ENCODE peak calls at places on chromosomes 1 and 21, in seven cellular contexts. V is foreskin keratinocyte, P is esophagus squamous epithelium, C is heart right ventricle, X is caudate nucleus, F is lung, I is substantia nigra. J is an unnamed sample.

GRCh38 chr1:20361805-20362381 is 71.2 kb downstream of the VWA5B1 start:
- DNase-seq in V (no peak), P (no peak), C (peak), X (peak), F (peak), I (peak), J (no peak)

GRCh38 chr1:222387020-222387816 is 160.7 kb downstream of the HHIPL2 start:
- DNase-seq in V (no peak), P (no peak), C (no peak), X (no peak), F (no peak), I (no peak), J (no peak)

GRCh38 chr1:3611170-3612019 is at the start of gene MEGF6:
- DNase-seq in V (no peak), P (no peak), C (peak), X (no peak), F (peak), I (no peak), J (no peak)

GRCh38 chr21:29157084-29157483 is 26.6 kb downstream of the MAP3K7CL start:
- DNase-seq in V (no peak), P (no peak), C (no peak), X (no peak), F (no peak), I (no peak), J (no peak)

GRCh38 chr1:36136535-36136934 is 11.5 kb upstream of the COL8A2 start:
- DNase-seq in V (no peak), P (no peak), C (no peak), X (no peak), F (peak), I (no peak), J (no peak)

GRCh38 chr1:11746795-11747487 is 11.0 kb downstream of the AGTRAP start:
- DNase-seq in V (no peak), P (no peak), C (peak), X (no peak), F (no peak), I (no peak), J (no peak)

GRCh38 chr1:183739640-183740385 is 65.1 kb upstream of the RGL1 start:
- DNase-seq in V (no peak), P (no peak), C (no peak), X (no peak), F (no peak), I (no peak), J (no peak)

GRCh38 chr1:168613038-168613451 is 36.6 kb downstream of the XCL1 start:
- DNase-seq in V (no peak), P (no peak), C (no peak), X (no peak), F (no peak), I (no peak), J (peak)

GRCh38 chr1:199303035-199303434 is 664.2 kb downstream of the PTPRC start:
- DNase-seq in V (no peak), P (no peak), C (no peak), X (no peak), F (no peak), I (no peak), J (no peak)

GRCh38 chr1:245085508-245086095 is 69.2 kb upstream of the KIF26B start:
- DNase-seq in V (peak), P (no peak), C (no peak), X (no peak), F (peak), I (no peak), J (peak)

GRCh38 chr1:177309884-177310283 is 139.1 kb downstream of the BRINP2 start:
- DNase-seq in V (no peak), P (no peak), C (no peak), X (no peak), F (no peak), I (no peak), J (no peak)

GRCh38 chr1:237146247-237146646 is 104.3 kb downstream of the RYR2 start:
- DNase-seq in V (no peak), P (no peak), C (no peak), X (no peak), F (no peak), I (no peak), J (no peak)

GRCh38 chr1:30615076-30615795 is 108.1 kb downstream of the MATN1 start:
- DNase-seq in V (no peak), P (no peak), C (no peak), X (no peak), F (no peak), I (no peak), J (no peak)

GRCh38 chr1:5906116-5906515 is 86.1 kb downstream of the NPHP4 start:
- DNase-seq in V (no peak), P (no peak), C (no peak), X (no peak), F (no peak), I (no peak), J (no peak)

GRCh38 chr1:236864996-236865877 is 70.1 kb downstream of the MTR start:
- DNase-seq in V (no peak), P (no peak), C (no peak), X (no peak), F (no peak), I (no peak), J (no peak)

GRCh38 chr1:193069748-193070394 is 10.5 kb downstream of the RO60 start:
- DNase-seq in V (no peak), P (no peak), C (no peak), X (no peak), F (no peak), I (no peak), J (no peak)

GRCh38 chr1:21926814-21927530 is 10.1 kb downstream of the HSPG2 start:
- DNase-seq in V (no peak), P (no peak), C (peak), X (no peak), F (no peak), I (no peak), J (no peak)

GRCh38 chr1:45348020-45348419 is 7.8 kb upstream of the MUTYH start:
- DNase-seq in V (no peak), P (no peak), C (no peak), X (no peak), F (no peak), I (no peak), J (no peak)

GRCh38 chr1:20233394-20233793 is 47.1 kb upstream of the PLA2G2C start:
- DNase-seq in V (no peak), P (no peak), C (no peak), X (no peak), F (no peak), I (no peak), J (no peak)

GRCh38 chr1:25906644-25907300 is 553 bp upstream of the STMN1 start:
- DNase-seq in V (no peak), P (no peak), C (no peak), X (peak), F (no peak), I (no peak), J (no peak)

GRCh38 chr1:160326393-160326792 is 16.7 kb downstream of the COPA start:
- DNase-seq in V (no peak), P (no peak), C (no peak), X (no peak), F (no peak), I (no peak), J (no peak)

GRCh38 chr1:156700731-156701130 is 4.7 kb downstream of the CRABP2 start:
- DNase-seq in V (no peak), P (no peak), C (no peak), X (no peak), F (no peak), I (no peak), J (no peak)
- H3K27ac ChIP-seq in V (no peak), P (no peak), C (no peak), X (no peak), F (no peak), I (no peak), J (no peak)

DNA sequence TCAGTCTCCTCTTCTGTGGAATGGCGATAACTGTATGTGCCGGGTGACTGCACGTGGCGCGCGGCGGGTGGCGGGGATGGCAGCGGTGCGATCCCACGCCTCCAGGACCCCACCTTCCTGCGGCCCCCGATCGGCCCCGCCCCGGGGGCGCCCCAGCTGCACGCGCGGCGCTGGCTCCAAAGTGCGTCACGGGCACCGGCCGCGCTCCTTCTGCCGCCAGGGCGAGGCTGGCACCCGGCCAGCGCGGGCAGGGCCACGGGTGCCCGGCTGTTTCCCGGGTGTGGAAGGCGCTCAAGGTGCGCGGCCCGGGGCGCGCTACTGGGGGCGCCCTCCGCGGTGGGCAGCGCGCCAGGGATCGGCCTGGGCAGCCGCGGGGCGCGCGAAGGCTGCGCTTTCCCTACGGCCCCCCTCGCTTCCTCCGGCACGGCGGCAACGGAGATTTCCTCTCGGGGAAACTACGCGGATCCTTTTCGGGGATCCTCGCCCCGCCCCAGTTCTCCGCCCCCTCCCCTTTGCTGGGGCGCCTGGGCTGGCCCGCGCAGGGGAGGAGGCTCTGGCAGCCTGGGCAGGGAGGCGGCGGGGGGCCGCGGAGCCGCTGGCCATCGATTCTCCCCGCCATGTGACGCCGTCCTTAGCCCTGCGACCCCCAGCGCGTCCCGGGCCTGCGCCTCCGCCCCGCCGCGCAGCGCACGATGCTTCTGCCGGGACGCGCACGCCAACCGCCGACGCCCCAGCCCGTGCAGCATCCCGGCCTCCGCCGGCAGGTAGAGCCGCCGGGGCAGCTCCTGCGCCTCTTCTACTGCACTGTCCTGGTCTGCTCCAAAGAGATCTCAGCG is at the start of gene EVA1C:
- DNase-seq in V (no peak), P (no peak), C (peak), X (peak), F (peak), I (no peak), J (no peak)
- H3K27ac ChIP-seq in V (peak), P (peak), C (peak), X (peak), F (peak), I (peak), J (peak)

GRCh38 chr1:150832597-150832996 is 24.5 kb upstream of the CTSK start:
- DNase-seq in V (no peak), P (no peak), C (no peak), X (no peak), F (no peak), I (no peak), J (no peak)

GRCh38 chr1:150841626-150842025 is 33.6 kb upstream of the CTSK start:
- DNase-seq in V (no peak), P (no peak), C (no peak), X (no peak), F (no peak), I (no peak), J (no peak)

DNA sequence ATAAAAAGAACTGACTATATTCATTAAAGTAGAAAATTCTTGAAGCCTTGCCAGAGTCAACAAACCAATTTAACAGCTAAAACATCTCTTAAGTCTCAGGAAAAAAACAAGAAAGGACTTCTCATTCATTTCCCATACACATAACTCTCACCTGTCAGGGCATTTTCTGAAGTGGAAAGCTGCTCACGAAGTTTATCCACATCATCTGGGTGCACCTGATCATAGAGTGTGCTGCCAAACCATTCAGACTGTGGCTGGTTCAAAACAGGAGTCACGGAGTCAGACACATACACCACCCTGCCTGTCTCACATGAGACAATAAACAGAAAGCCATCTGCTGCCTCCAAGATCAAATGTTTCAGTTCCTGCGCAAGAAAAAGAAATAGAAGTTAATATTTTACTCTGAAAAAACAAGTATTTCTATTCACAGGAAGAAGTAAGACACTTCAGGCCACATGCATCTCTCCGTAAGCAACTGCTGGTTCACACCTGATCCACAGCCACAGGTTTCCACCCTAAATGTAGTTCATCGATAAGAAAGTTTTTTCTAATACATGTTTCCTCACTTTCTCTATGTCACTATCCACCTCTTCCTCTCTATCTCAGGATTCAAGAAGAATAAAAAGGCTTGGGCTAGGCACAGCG is 28.2 kb upstream of the CTSK start:
- DNase-seq in V (no peak), P (no peak), C (no peak), X (no peak), F (no peak), I (no peak), J (no peak)
- H3K27ac ChIP-seq in V (no peak), P (no peak), C (no peak), X (no peak), F (no peak), I (no peak), J (no peak)

DNA sequence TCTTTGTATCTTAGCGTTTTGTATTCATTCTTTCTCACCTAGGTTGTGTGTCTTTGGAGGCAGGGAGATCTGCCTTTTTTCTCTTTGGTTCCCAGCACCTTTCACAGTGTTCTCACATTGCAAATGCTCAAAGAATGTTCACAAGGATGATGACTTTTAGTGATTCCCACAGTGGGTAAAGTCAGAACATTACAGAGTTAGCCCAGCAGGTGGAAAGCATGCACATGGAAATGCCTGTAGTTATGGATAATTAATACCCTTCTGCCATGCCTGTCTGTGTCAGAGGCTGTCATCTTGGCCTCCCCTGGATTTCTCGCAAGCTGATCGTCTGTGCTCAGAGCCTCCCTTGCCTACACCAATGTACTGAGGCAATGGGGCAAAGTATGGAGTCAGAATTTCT is 458.9 kb downstream of the LMO4 start:
- DNase-seq in V (no peak), P (no peak), C (no peak), X (no peak), F (no peak), I (no peak), J (no peak)
- H3K27ac ChIP-seq in V (no peak), P (no peak), C (no peak), X (no peak), F (no peak), I (no peak), J (no peak)

DNA sequence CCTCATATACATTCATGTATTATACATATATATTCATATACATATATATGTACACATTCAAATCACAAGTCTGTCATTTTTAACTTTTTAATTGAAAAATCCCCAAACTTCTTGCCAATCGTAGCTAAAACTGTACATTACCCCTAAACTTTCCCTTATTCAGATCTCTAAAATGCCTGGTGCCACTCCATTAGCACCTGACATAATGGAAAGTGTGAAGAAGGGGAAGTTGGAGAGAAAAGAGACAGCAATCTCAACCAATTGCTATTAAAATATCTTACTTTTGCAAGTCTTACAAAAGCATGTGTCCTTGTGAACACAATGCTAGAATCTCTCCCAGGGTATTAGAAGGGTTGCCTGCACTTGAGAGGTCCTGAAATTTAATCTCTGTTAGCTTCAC is 22.7 kb upstream of the PRKACB start:
- DNase-seq in V (no peak), P (no peak), C (no peak), X (no peak), F (no peak), I (no peak), J (no peak)
- H3K27ac ChIP-seq in V (no peak), P (no peak), C (no peak), X (no peak), F (no peak), I (no peak), J (no peak)

GRCh38 chr21:42097860-42098259 is 26.7 kb downstream of the UMODL1 start:
- DNase-seq in V (peak), P (no peak), C (no peak), X (no peak), F (peak), I (no peak), J (no peak)
- H3K27ac ChIP-seq in V (peak), P (peak), C (peak), X (no peak), F (peak), I (no peak), J (peak)

GRCh38 chr1:37294096-37294495 is 180.3 kb upstream of the ZC3H12A start:
- DNase-seq in V (no peak), P (no peak), C (no peak), X (no peak), F (no peak), I (no peak), J (no peak)
- H3K27ac ChIP-seq in V (no peak), P (no peak), C (no peak), X (no peak), F (no peak), I (no peak), J (no peak)

DNA sequence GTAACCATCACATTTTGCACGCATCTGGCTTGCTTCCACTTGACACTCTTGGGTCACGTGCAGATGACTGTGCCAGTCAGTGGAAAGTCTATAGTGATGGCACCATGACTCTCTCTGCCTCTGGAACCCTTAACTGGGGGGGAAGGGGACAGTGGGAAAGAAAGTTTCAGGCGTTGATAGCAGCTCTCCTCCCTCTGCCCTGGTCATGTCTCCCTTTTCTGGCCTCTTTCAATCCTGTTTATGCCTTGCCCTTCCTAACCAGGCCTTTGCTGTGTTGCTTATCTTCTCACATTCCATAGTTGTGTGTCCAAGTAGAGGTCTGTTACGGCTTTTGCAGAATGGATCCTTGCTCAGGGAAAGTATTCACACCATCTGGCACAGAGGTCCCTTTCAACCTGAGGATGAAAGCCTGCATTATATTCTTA is 93.5 kb downstream of the NRDC start:
- DNase-seq in V (no peak), P (no peak), C (no peak), X (no peak), F (no peak), I (no peak), J (no peak)
- H3K27ac ChIP-seq in V (no peak), P (no peak), C (peak), X (peak), F (no peak), I (peak), J (no peak)

DNA sequence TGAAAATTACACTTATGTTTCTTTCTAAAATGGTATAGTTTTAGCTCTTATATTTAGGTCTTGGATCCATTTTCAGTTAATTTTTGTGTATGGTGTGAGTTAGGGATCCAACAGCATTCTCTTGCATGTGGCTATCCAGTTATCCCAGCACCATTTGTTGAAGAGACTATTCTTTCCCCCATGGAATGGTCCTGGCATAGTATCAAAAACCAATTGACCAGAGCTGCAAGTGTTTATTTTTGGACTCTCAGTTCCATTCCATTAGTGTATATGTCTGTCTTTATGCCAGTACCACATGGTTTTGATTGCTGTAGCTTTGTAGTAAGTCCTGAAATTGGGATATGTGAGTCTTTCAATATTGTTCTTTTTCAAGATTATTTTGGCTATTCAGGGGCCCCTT is 14.3 kb downstream of the TTLL10 start:
- DNase-seq in V (no peak), P (no peak), C (no peak), X (no peak), F (no peak), I (no peak), J (no peak)
- H3K27ac ChIP-seq in V (no peak), P (no peak), C (no peak), X (no peak), F (no peak), I (no peak), J (no peak)

J was measured in esophagus muscularis mucosa.